ENCODE peak calls at places on chromosome 7, in ten cellular contexts. R is GM23248; L is CD4-positive, CD25-positive, alpha-beta regulatory T cell; X is CD8-positive, alpha-beta memory T cell; V is HEK293T; N is stimulated activated CD4-positive, alpha-beta T cell treated with anti-CD3 and anti-CD28 coated beads, Interleukin-12 subunit alpha, Interleukin-12 subunit beta, amount 100 ng/mL, for 48 hours; D is T47D; H is NCI-H1092; C is central memory CD8-positive, alpha-beta T cell; J is NCI-H69. B is an unnamed sample.

GRCh38 chr7:41054960-41055700 is 647.8 kb downstream of the INHBA start:
- DNase-seq in V (no peak), L (no peak), C (no peak), J (peak; percentile 99), R (no peak), H (no peak), X (no peak), D (no peak), N (no peak), B (no peak)

GRCh38 chr7:94130716-94131115 is 126.6 kb upstream of the BET1 start:
- DNase-seq in D (no peak), N (no peak), X (no peak), V (no peak), C (no peak), J (no peak), H (no peak), R (no peak), L (no peak), B (no peak)

GRCh38 chr7:77954773-77955562 is 156.4 kb downstream of the PHTF2 start:
- DNase-seq in R (peak; percentile 31), D (no peak), V (no peak), J (no peak), L (no peak), N (no peak), X (no peak), H (no peak), C (no peak), B (no peak)

GRCh38 chr7:107027208-107027607 is 17.3 kb upstream of the PRKAR2B start:
- DNase-seq in L (no peak), X (no peak), H (no peak), C (no peak), D (no peak), R (no peak), N (no peak), J (no peak), V (no peak), B (no peak)

GRCh38 chr7:101185258-101185839 is 5.3 kb upstream of the NAT16 start:
- DNase-seq in D (no peak), X (no peak), H (no peak), L (no peak), N (no peak), C (no peak), J (no peak), R (peak; percentile 69), V (no peak), B (no peak)

GRCh38 chr7:97270280-97270679 is 152.8 kb downstream of the SDHAF3 start:
- DNase-seq in V (no peak), R (no peak), H (no peak), C (no peak), X (no peak), N (no peak), L (no peak), J (no peak), D (no peak), B (no peak)

GRCh38 chr7:154748387-154748786 is 254.5 kb downstream of the PAXIP1 start:
- DNase-seq in N (no peak), L (no peak), R (no peak), H (no peak), J (peak; percentile 28), D (no peak), X (no peak), V (no peak), C (no peak), B (no peak)

GRCh38 chr7:50273870-50274269 is 30.6 kb upstream of the IKZF1 start:
- DNase-seq in N (no peak), H (no peak), V (no peak), C (no peak), L (no peak), J (no peak), R (no peak), D (no peak), X (no peak), B (no peak)

GRCh38 chr7:134645935-134646334 is 718 bp upstream of the BPGM start:
- DNase-seq in L (no peak), H (no peak), X (no peak), D (no peak), V (no peak), C (no peak), N (no peak), R (peak; percentile 83), J (peak; percentile 36), B (no peak)

GRCh38 chr7:19215421-19215820 is 70.2 kb upstream of the FERD3L start:
- DNase-seq in C (no peak), R (peak; percentile 84), H (no peak), X (no peak), D (no peak), N (no peak), J (peak; percentile 30), V (no peak), L (no peak), B (no peak)

GRCh38 chr7:5143935-5144903 is 45.8 kb upstream of the WIPI2 start:
- DNase-seq in X (peak; percentile 85), D (no peak), L (peak; percentile 62), J (peak; percentile 38), N (peak; percentile 33), C (peak; percentile 86), V (no peak), R (peak; percentile 37), H (peak; percentile 22), B (no peak)

GRCh38 chr7:151168022-151168786 is 710 bp upstream of the GBX1 start:
- DNase-seq in H (no peak), N (peak; percentile 49), L (peak; percentile 30), J (peak; percentile 59), D (no peak), V (peak; percentile 90), R (peak; percentile 37), C (peak; percentile 35), X (peak; percentile 58), B (no peak)

GRCh38 chr7:82559203-82559805 is 115.7 kb upstream of the CACNA2D1 start:
- DNase-seq in H (peak; percentile 98), C (no peak), X (no peak), L (no peak), J (peak; percentile 99), V (peak; percentile 10), R (no peak), N (no peak), D (no peak), B (no peak)

GRCh38 chr7:6675807-6676405 is 30.8 kb downstream of the ZNF12 start:
- DNase-seq in C (no peak), V (no peak), D (no peak), J (no peak), X (no peak), R (no peak), H (no peak), L (no peak), N (no peak), B (no peak)

GRCh38 chr7:83548250-83548649 is 100.7 kb downstream of the SEMA3E start:
- DNase-seq in R (no peak), C (no peak), D (no peak), L (no peak), H (no peak), N (no peak), V (no peak), X (no peak), J (no peak), B (no peak)

GRCh38 chr7:117283371-117283770 is 39.5 kb downstream of the WNT2 start:
- DNase-seq in N (no peak), L (no peak), X (no peak), R (peak; percentile 94), D (no peak), J (no peak), C (no peak), H (no peak), V (no peak), B (no peak)

GRCh38 chr7:113831509-113831908 is 87.3 kb downstream of the PPP1R3A start:
- DNase-seq in R (peak; percentile 9), V (no peak), X (no peak), C (no peak), D (no peak), J (peak; percentile 70), L (no peak), H (no peak), N (no peak), B (no peak)

GRCh38 chr7:155300641-155301452 is 3.2 kb downstream of the INSIG1 start:
- DNase-seq in N (no peak), J (no peak), L (peak; percentile 9), D (no peak), H (no peak), R (no peak), V (no peak), X (no peak), C (no peak), B (no peak)

GRCh38 chr7:104883718-104884452 is 130.1 kb upstream of the KMT2E start:
- DNase-seq in J (peak; percentile 88), L (peak; percentile 56), H (peak; percentile 24), V (peak; percentile 90), R (peak; percentile 90), N (peak; percentile 76), C (peak; percentile 43), X (peak; percentile 67), D (peak; percentile 57), B (peak; percentile 88)

GRCh38 chr7:90579181-90579688 is 16.9 kb upstream of the CDK14 start:
- DNase-seq in X (no peak), N (no peak), H (no peak), R (peak; percentile 89), L (no peak), C (no peak), J (no peak), V (no peak), D (no peak), B (peak; percentile 67)

GRCh38 chr7:41189866-41190265 is 513.0 kb downstream of the INHBA start:
- DNase-seq in R (peak; percentile 94), H (no peak), J (no peak), L (no peak), D (no peak), C (no peak), X (no peak), V (no peak), N (no peak), B (no peak)

GRCh38 chr7:4845740-4846142 is 16.1 kb downstream of the PAPOLB start:
- DNase-seq in V (no peak), H (no peak), J (peak; percentile 85), L (no peak), X (no peak), R (peak; percentile 68), D (no peak), N (no peak), C (no peak), B (no peak)

GRCh38 chr7:27367179-27367929 is 124.8 kb downstream of the EVX1 start:
- DNase-seq in N (no peak), X (no peak), L (no peak), C (no peak), H (no peak), J (no peak), V (no peak), R (no peak), D (no peak), B (no peak)

GRCh38 chr7:3559178-3559765 is 258.2 kb downstream of the SDK1 start:
- DNase-seq in X (no peak), H (no peak), L (no peak), C (no peak), N (no peak), J (peak; percentile 93), R (peak; percentile 53), D (no peak), V (no peak), B (peak; percentile 22)

GRCh38 chr7:157529768-157530560 is 193.2 kb downstream of the DNAJB6 start:
- DNase-seq in C (no peak), N (no peak), D (no peak), V (no peak), H (no peak), L (no peak), X (no peak), R (no peak), J (no peak), B (no peak)

GRCh38 chr7:122340427-122340826 is 35.9 kb upstream of the FEZF1 start:
- DNase-seq in L (no peak), V (no peak), N (no peak), C (no peak), D (no peak), J (peak; percentile 26), X (no peak), R (no peak), H (no peak), B (no peak)

GRCh38 chr7:4641667-4642467 is 40.2 kb upstream of the FOXK1 start:
- DNase-seq in J (peak; percentile 96), C (peak; percentile 95), V (peak; percentile 97), R (peak; percentile 97), X (peak; percentile 91), L (peak; percentile 89), H (peak; percentile 94), N (peak; percentile 94), D (peak; percentile 96), B (peak; percentile 88)

GRCh38 chr7:75691793-75692543 is 46.8 kb downstream of the HIP1 start:
- DNase-seq in R (no peak), V (no peak), D (no peak), L (no peak), N (no peak), X (no peak), H (no peak), J (no peak), C (no peak), B (no peak)

B was measured in prostate gland.